ENCODE peak calls at places on chromosomes 6 and 20, in seven cellular contexts. One of them, this sample, is unnamed.

GRCh38 chr20:23647346-23647745 is 9.6 kb upstream of the CST3 start:
- DNase-seq in fibroblast of pulmonary artery: no peak
- DNase-seq in hepatocyte: no peak
- DNase-seq in astrocyte of the cerebellum: no peak
- DNase-seq in heart left ventricle: no peak
- DNase-seq in adrenal gland: no peak
- DNase-seq in mammary epithelial cell: no peak
- DNase-seq in this sample: no peak

GRCh38 chr6:84197708-84198107 is 29.7 kb downstream of the CEP162 start:
- DNase-seq in heart left ventricle: no peak
- DNase-seq in adrenal gland: no peak
- DNase-seq in mammary epithelial cell: no peak
- DNase-seq in fibroblast of pulmonary artery: no peak
- DNase-seq in astrocyte of the cerebellum: no peak
- DNase-seq in hepatocyte: no peak
- DNase-seq in this sample: no peak

GRCh38 chr20:47360489-47361267 is 4.2 kb upstream of the ZMYND8 start:
- DNase-seq in astrocyte of the cerebellum: peak
- DNase-seq in hepatocyte: peak
- DNase-seq in heart left ventricle: peak
- DNase-seq in mammary epithelial cell: peak
- DNase-seq in adrenal gland: peak
- DNase-seq in fibroblast of pulmonary artery: peak
- DNase-seq in this sample: no peak

GRCh38 chr6:135830452-135830851 is 21.0 kb upstream of the PDE7B start:
- DNase-seq in astrocyte of the cerebellum: peak
- DNase-seq in adrenal gland: no peak
- DNase-seq in hepatocyte: no peak
- DNase-seq in fibroblast of pulmonary artery: peak
- DNase-seq in heart left ventricle: no peak
- DNase-seq in mammary epithelial cell: peak
- DNase-seq in this sample: peak

GRCh38 chr6:121823437-121823851 is 388.0 kb downstream of the GJA1 start:
- DNase-seq in heart left ventricle: no peak
- DNase-seq in fibroblast of pulmonary artery: peak
- DNase-seq in adrenal gland: no peak
- DNase-seq in astrocyte of the cerebellum: peak
- DNase-seq in mammary epithelial cell: no peak
- DNase-seq in hepatocyte: no peak
- DNase-seq in this sample: peak

GRCh38 chr6:32108094-32108627 is 977 bp downstream of the TNXB start:
- DNase-seq in adrenal gland: peak
- DNase-seq in heart left ventricle: peak
- DNase-seq in hepatocyte: peak
- DNase-seq in mammary epithelial cell: no peak
- DNase-seq in fibroblast of pulmonary artery: peak
- DNase-seq in astrocyte of the cerebellum: no peak
- DNase-seq in this sample: no peak

GRCh38 chr6:64221776-64222175 is 586.2 kb downstream of the PHF3 start:
- DNase-seq in adrenal gland: no peak
- DNase-seq in mammary epithelial cell: no peak
- DNase-seq in astrocyte of the cerebellum: no peak
- DNase-seq in hepatocyte: no peak
- DNase-seq in fibroblast of pulmonary artery: peak
- DNase-seq in heart left ventricle: no peak
- DNase-seq in this sample: no peak

GRCh38 chr20:13744403-13744802 is 40.3 kb downstream of the ESF1 start:
- DNase-seq in astrocyte of the cerebellum: no peak
- DNase-seq in mammary epithelial cell: no peak
- DNase-seq in heart left ventricle: no peak
- DNase-seq in fibroblast of pulmonary artery: peak
- DNase-seq in adrenal gland: no peak
- DNase-seq in hepatocyte: no peak
- DNase-seq in this sample: no peak

GRCh38 chr6:31578461-31579118 is 3.2 kb downstream of the TNF start:
- DNase-seq in mammary epithelial cell: peak
- DNase-seq in hepatocyte: no peak
- DNase-seq in heart left ventricle: no peak
- DNase-seq in astrocyte of the cerebellum: no peak
- DNase-seq in fibroblast of pulmonary artery: no peak
- DNase-seq in adrenal gland: no peak
- DNase-seq in this sample: no peak

GRCh38 chr6:77986380-77987034 is 333.7 kb downstream of the MEI4 start:
- DNase-seq in mammary epithelial cell: no peak
- DNase-seq in hepatocyte: no peak
- DNase-seq in astrocyte of the cerebellum: no peak
- DNase-seq in adrenal gland: no peak
- DNase-seq in heart left ventricle: no peak
- DNase-seq in fibroblast of pulmonary artery: no peak
- DNase-seq in this sample: no peak

GRCh38 chr6:163940705-163941470 is 526.4 kb downstream of the QKI start:
- DNase-seq in astrocyte of the cerebellum: no peak
- DNase-seq in fibroblast of pulmonary artery: peak
- DNase-seq in hepatocyte: no peak
- DNase-seq in adrenal gland: no peak
- DNase-seq in heart left ventricle: no peak
- DNase-seq in mammary epithelial cell: no peak
- DNase-seq in this sample: no peak

GRCh38 chr6:11830105-11830504 is 51.5 kb upstream of the ADTRP start:
- DNase-seq in hepatocyte: no peak
- DNase-seq in heart left ventricle: no peak
- DNase-seq in fibroblast of pulmonary artery: no peak
- DNase-seq in adrenal gland: no peak
- DNase-seq in astrocyte of the cerebellum: no peak
- DNase-seq in mammary epithelial cell: no peak
- DNase-seq in this sample: no peak

GRCh38 chr6:43917878-43918382 is 147.9 kb downstream of the VEGFA start:
- DNase-seq in fibroblast of pulmonary artery: peak
- DNase-seq in mammary epithelial cell: peak
- DNase-seq in astrocyte of the cerebellum: no peak
- DNase-seq in heart left ventricle: no peak
- DNase-seq in hepatocyte: peak
- DNase-seq in adrenal gland: no peak
- DNase-seq in this sample: no peak

GRCh38 chr20:63316502-63316921 is 23.5 kb downstream of the COL20A1 start:
- DNase-seq in heart left ventricle: no peak
- DNase-seq in hepatocyte: no peak
- DNase-seq in adrenal gland: no peak
- DNase-seq in mammary epithelial cell: no peak
- DNase-seq in fibroblast of pulmonary artery: no peak
- DNase-seq in astrocyte of the cerebellum: no peak
- DNase-seq in this sample: no peak

GRCh38 chr6:1406306-1407058 is 17.1 kb downstream of the FOXF2 start:
- DNase-seq in mammary epithelial cell: no peak
- DNase-seq in adrenal gland: no peak
- DNase-seq in heart left ventricle: no peak
- DNase-seq in hepatocyte: no peak
- DNase-seq in astrocyte of the cerebellum: peak
- DNase-seq in fibroblast of pulmonary artery: no peak
- DNase-seq in this sample: no peak

GRCh38 chr6:35737413-35738211 is 780 bp downstream of the ARMC12 start:
- DNase-seq in heart left ventricle: no peak
- DNase-seq in adrenal gland: no peak
- DNase-seq in fibroblast of pulmonary artery: peak
- DNase-seq in astrocyte of the cerebellum: peak
- DNase-seq in hepatocyte: peak
- DNase-seq in mammary epithelial cell: peak
- DNase-seq in this sample: peak

GRCh38 chr20:58039569-58040092 is 188.8 kb downstream of the ANKRD60 start:
- DNase-seq in adrenal gland: no peak
- DNase-seq in hepatocyte: no peak
- DNase-seq in mammary epithelial cell: no peak
- DNase-seq in astrocyte of the cerebellum: no peak
- DNase-seq in heart left ventricle: no peak
- DNase-seq in fibroblast of pulmonary artery: no peak
- DNase-seq in this sample: no peak

DNA sequence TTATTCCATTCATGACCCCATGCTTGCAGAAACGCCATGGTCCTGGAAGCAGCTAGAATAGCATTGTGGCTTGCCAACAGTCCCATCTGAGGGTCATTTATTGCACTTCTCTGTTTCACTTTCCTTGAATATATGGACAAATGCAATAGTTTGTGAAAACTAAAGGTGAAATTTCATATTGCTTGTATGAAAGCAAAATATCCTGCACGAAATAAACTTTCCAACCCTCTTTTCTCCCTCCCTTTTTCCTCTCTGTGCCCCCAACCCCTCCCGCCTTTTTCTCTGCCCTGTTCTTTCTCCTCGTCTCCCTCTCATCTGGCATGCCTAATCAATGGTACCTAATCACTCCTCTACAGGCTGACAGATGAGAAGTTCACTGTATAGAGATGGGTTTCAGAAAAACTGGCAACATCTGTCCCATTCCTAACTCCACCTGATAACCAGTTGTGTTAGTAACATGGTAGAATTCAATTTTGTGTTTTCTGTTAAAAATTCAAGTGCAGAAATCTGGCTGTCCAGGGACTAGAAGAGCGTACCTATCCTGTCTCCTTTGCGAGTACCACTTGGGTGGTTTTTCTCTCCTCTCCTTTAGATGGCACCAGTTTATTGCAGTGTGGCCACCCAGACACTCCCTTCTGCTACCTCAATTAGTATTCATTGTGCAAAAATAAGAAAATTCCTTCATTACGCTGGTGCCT is 198.6 kb downstream of the FOXA2 start:
- DNase-seq in mammary epithelial cell: peak
- DNase-seq in hepatocyte: peak
- DNase-seq in fibroblast of pulmonary artery: peak
- DNase-seq in astrocyte of the cerebellum: no peak
- DNase-seq in adrenal gland: no peak
- DNase-seq in heart left ventricle: no peak
- DNase-seq in this sample: no peak
- TF ChIP-seq CTCF in mammary epithelial cell: peak
- TF ChIP-seq CTCF in hepatocyte: peak
- TF ChIP-seq CTCF in fibroblast of pulmonary artery: peak
- TF ChIP-seq CTCF in astrocyte of the cerebellum: no peak
- TF ChIP-seq CTCF in adrenal gland: no peak
- TF ChIP-seq CTCF in heart left ventricle: no peak
- TF ChIP-seq CTCF in this sample: no peak

GRCh38 chr6:168979254-168979653 is 274.4 kb downstream of the THBS2 start:
- DNase-seq in fibroblast of pulmonary artery: no peak
- DNase-seq in adrenal gland: no peak
- DNase-seq in heart left ventricle: no peak
- DNase-seq in astrocyte of the cerebellum: no peak
- DNase-seq in mammary epithelial cell: no peak
- DNase-seq in hepatocyte: no peak
- DNase-seq in this sample: no peak
- H3K4me3 ChIP-seq in fibroblast of pulmonary artery: no peak
- H3K4me3 ChIP-seq in adrenal gland: no peak
- H3K4me3 ChIP-seq in heart left ventricle: no peak
- H3K4me3 ChIP-seq in astrocyte of the cerebellum: no peak
- H3K4me3 ChIP-seq in mammary epithelial cell: no peak
- H3K4me3 ChIP-seq in hepatocyte: no peak
- H3K4me3 ChIP-seq in this sample: no peak

DNA sequence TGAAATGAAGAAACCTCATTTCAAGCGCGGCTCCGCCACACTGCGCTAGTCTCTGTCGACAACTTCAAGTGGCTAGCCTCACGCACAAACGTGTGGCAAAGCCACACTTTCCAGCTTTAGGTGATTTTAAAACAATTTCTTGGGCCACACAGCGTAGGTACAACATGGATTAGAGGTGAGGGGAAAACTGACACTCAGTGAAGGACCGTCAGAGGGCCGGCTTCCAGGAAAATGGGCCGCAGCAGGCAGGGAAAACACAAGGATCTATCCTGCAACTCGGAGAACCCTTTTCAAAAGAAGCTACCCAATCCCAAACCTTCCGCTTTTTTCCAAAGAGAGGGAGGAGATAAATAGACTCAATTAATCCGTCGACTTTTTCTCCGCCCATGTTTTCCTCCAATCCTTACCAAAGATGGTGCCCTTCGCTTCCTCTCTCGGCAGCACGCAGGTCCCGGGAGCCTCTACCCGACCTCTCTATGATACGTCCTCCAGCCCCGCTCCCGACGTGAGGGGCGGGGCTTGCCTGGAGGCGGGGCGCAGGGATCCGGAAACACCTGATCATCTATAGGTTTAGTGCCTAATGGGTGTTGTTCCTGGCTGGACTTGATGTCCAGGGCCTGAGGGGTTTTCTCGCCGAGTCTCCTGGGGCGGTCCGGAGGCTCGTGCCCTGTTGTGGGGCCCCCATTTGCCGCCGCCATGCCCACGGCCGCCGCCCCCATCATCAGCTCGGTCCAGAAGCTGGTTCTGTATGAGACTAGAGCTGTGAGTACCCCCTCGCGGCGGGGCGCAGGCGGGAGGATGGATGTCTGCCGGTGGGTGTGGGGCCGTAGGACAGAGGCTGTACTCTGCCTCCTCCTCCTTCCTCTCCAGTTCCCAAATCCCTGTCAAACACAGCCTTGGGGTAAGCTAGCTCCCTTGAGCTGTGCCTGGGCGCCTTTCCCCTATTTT is at the start of the genes AK9 and FIG4:
- DNase-seq in adrenal gland: peak
- DNase-seq in hepatocyte: peak
- DNase-seq in astrocyte of the cerebellum: peak
- DNase-seq in heart left ventricle: peak
- DNase-seq in mammary epithelial cell: peak
- DNase-seq in fibroblast of pulmonary artery: peak
- DNase-seq in this sample: peak
- TF ChIP-seq CTCF in adrenal gland: peak
- TF ChIP-seq CTCF in hepatocyte: peak
- TF ChIP-seq CTCF in astrocyte of the cerebellum: peak
- TF ChIP-seq CTCF in heart left ventricle: peak
- TF ChIP-seq CTCF in mammary epithelial cell: peak
- TF ChIP-seq CTCF in fibroblast of pulmonary artery: peak
- TF ChIP-seq CTCF in this sample: peak

DNA sequence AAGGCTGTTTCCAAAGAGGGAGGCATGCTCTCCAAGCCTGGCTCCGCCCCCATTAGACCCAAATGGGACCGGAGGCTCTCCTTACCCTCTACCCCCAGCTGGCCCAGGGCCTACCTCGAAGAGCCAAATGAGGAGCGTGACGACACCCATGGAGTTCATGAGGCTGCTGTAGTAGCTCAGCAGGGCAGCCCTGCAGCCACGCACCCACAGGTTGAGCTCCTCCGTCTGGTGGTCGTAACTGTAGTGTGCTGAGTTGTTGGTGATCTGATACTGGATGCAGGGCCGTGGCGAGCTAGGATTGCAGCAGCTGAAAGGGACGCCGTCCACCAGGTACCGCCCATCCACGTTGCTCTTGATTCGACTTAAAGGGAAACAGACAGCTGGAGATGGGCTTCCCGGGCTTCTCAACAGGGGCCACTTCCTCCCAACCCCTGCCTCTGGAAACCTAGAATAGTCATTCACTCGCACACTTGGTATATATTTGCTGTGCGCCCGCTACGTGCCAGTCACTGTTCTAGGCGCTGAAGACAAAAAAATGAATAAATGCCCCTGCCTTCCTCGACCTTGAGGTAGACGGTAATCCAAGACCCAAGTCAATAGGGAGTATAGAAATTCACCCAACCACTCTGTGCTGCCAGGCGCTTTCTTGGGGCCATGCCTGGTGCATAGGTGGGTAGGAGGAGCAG is 18.0 kb downstream of the PRPH2 start:
- DNase-seq in adrenal gland: peak
- DNase-seq in mammary epithelial cell: no peak
- DNase-seq in fibroblast of pulmonary artery: no peak
- DNase-seq in heart left ventricle: peak
- DNase-seq in astrocyte of the cerebellum: no peak
- DNase-seq in hepatocyte: no peak
- DNase-seq in this sample: no peak
- H3K4me3 ChIP-seq in adrenal gland: peak
- H3K4me3 ChIP-seq in mammary epithelial cell: no peak
- H3K4me3 ChIP-seq in fibroblast of pulmonary artery: no peak
- H3K4me3 ChIP-seq in heart left ventricle: peak
- H3K4me3 ChIP-seq in astrocyte of the cerebellum: peak
- H3K4me3 ChIP-seq in hepatocyte: no peak
- H3K4me3 ChIP-seq in this sample: no peak

GRCh38 chr6:113570651-113571050 is 286.5 kb upstream of the MARCKS start:
- DNase-seq in astrocyte of the cerebellum: no peak
- DNase-seq in adrenal gland: no peak
- DNase-seq in mammary epithelial cell: no peak
- DNase-seq in heart left ventricle: no peak
- DNase-seq in hepatocyte: no peak
- DNase-seq in fibroblast of pulmonary artery: no peak
- DNase-seq in this sample: no peak
- TF ChIP-seq CTCF in astrocyte of the cerebellum: no peak
- TF ChIP-seq CTCF in adrenal gland: no peak
- TF ChIP-seq CTCF in mammary epithelial cell: peak
- TF ChIP-seq CTCF in heart left ventricle: no peak
- TF ChIP-seq CTCF in hepatocyte: peak
- TF ChIP-seq CTCF in fibroblast of pulmonary artery: peak
- TF ChIP-seq CTCF in this sample: no peak

This sample was measured in AG04449.